ENCODE peak calls at places on chromosomes 4 and X, in four cellular contexts. S is K562, J is SK-N-SH, Z is WTC11. W is an unnamed sample.

GRCh38 chr4:173528378-173529321 is 1.4 kb downstream of the HAND2 start:
- DNase-seq in S (no peak), J (peak; percentile 67), Z (peak; percentile 49), W (no peak)

GRCh38 chr4:41644288-41644914 is 104.1 kb downstream of the PHOX2B start:
- DNase-seq in S (peak; percentile 67), J (peak; percentile 75), Z (peak; percentile 94), W (peak; percentile 52)

GRCh38 chrX:447052-447451 is 60.3 kb upstream of the PPP2R3B start:
- DNase-seq in S (no peak), J (no peak), Z (no peak), W (no peak)

GRCh38 chrX:41312786-41313185 is 21.2 kb upstream of the DDX3X start:
- DNase-seq in S (no peak), J (no peak), Z (no peak), W (no peak)

GRCh38 chrX:129877401-129877800 is 28.6 kb upstream of the UTP14A start:
- DNase-seq in S (no peak), J (no peak), Z (no peak), W (no peak)

GRCh38 chrX:149495573-149496071 is 9.5 kb downstream of the IDS start:
- DNase-seq in S (no peak), J (no peak), Z (no peak), W (peak; percentile 42)

GRCh38 chr4:3702084-3702521 is 64.1 kb upstream of the ADRA2C start:
- DNase-seq in S (no peak), J (no peak), Z (no peak), W (no peak)

GRCh38 chr4:51894246-51894645 is 51.3 kb downstream of the DCUN1D4 start:
- DNase-seq in S (no peak), J (no peak), Z (no peak), W (peak; percentile 50)

GRCh38 chr4:112416464-112416863 is 99.5 kb downstream of the NEUROG2 start:
- DNase-seq in S (no peak), J (no peak), Z (no peak), W (no peak)

GRCh38 chrX:38287669-38288068 is 39.6 kb downstream of the RPGR start:
- DNase-seq in S (no peak), J (no peak), Z (no peak), W (no peak)

GRCh38 chr4:1601533-1601835 is 82.6 kb downstream of the FAM53A start:
- DNase-seq in S (no peak), J (no peak), Z (no peak), W (no peak)

GRCh38 chr4:95754667-95755066 is 85.2 kb upstream of the PDHA2 start:
- DNase-seq in S (no peak), J (no peak), Z (no peak), W (no peak)

GRCh38 chr4:129708776-129709175 is 612.8 kb downstream of the C4orf33 start:
- DNase-seq in S (no peak), J (no peak), Z (no peak), W (no peak)

GRCh38 chr4:144174401-144175067 is 34.0 kb upstream of the GYPA start:
- DNase-seq in S (peak; percentile 28), J (peak; percentile 22), Z (no peak), W (peak; percentile 77)

GRCh38 chr4:17577660-17578481 is 873 bp downstream of the LAP3 start:
- DNase-seq in S (peak; percentile 47), J (peak; percentile 77), Z (peak; percentile 54), W (no peak)

GRCh38 chr4:128907966-128908365 is 98.5 kb downstream of the JADE1 start:
- DNase-seq in S (no peak), J (no peak), Z (no peak), W (no peak)

GRCh38 chr4:173518419-173519102 is 11.5 kb downstream of the HAND2 start:
- DNase-seq in S (no peak), J (peak; percentile 64), Z (no peak), W (no peak)

GRCh38 chr4:168978001-168978700 is 31.9 kb downstream of the CBR4 start:
- DNase-seq in S (no peak), J (no peak), Z (no peak), W (no peak)

GRCh38 chr4:15488658-15489470 is 19.2 kb downstream of the CC2D2A start:
- DNase-seq in S (no peak), J (no peak), Z (no peak), W (no peak)

GRCh38 chr4:72473434-72473900 is 95.6 kb downstream of the ADAMTS3 start:
- DNase-seq in S (peak; percentile 77), J (no peak), Z (no peak), W (no peak)

GRCh38 chr4:52861879-52862604 is at the start of gene RASL11B:
- DNase-seq in S (peak; percentile 95), J (peak; percentile 98), Z (peak; percentile 86), W (peak; percentile 78)

GRCh38 chr4:16598241-16599224 is 299.9 kb downstream of the LDB2 start:
- DNase-seq in S (no peak), J (no peak), Z (no peak), W (peak; percentile 46)

GRCh38 chrX:22365460-22365859 is 92.7 kb downstream of the CBLL2 start:
- DNase-seq in S (no peak), J (no peak), Z (no peak), W (peak; percentile 65)

GRCh38 chr4:90546114-90546513 is 418.9 kb downstream of the CCSER1 start:
- DNase-seq in S (no peak), J (no peak), Z (no peak), W (peak; percentile 34)

GRCh38 chrX:8848921-8849320 is 47.7 kb upstream of the FAM9A start:
- DNase-seq in S (no peak), J (no peak), Z (no peak), W (no peak)

GRCh38 chr4:80226091-80226490 is 28.8 kb downstream of the PRDM8 start:
- DNase-seq in S (no peak), J (no peak), Z (no peak), W (no peak)

GRCh38 chrX:24357101-24357500 is 3.3 kb upstream of the SUPT20HL1 start:
- DNase-seq in S (no peak), J (no peak), Z (no peak), W (peak; percentile 66)

GRCh38 chr4:55186123-55186522 is 60.7 kb upstream of the KDR start:
- DNase-seq in S (no peak), J (no peak), Z (no peak), W (peak; percentile 50)

GRCh38 chr4:80192937-80193336 is 4.4 kb upstream of the PRDM8 start:
- DNase-seq in S (no peak), J (no peak), Z (no peak), W (no peak)

GRCh38 chr4:8280876-8281440 is 11.4 kb downstream of the HTRA3 start:
- DNase-seq in S (no peak), J (no peak), Z (no peak), W (no peak)

GRCh38 chr4:141802324-141802723 is 165.9 kb downstream of the IL15 start:
- DNase-seq in S (no peak), J (no peak), Z (no peak), W (no peak)

GRCh38 chr4:2930821-2931764 is 32.1 kb downstream of the NOP14 start:
- DNase-seq in S (no peak), J (no peak), Z (no peak), W (no peak)

GRCh38 chr4:93828830-93829530 is 427 bp downstream of the ATOH1 start:
- DNase-seq in S (no peak), J (peak; percentile 65), Z (peak; percentile 77), W (no peak)
- TF ChIP-seq MAX in S (no peak), J (no peak), Z (no peak), W (no peak)

GRCh38 chrX:77960567-77960966 is 8.9 kb downstream of the PGAM4 start:
- DNase-seq in S (no peak), J (no peak), Z (no peak), W (no peak)
- TF ChIP-seq MAX in S (no peak), J (no peak), Z (no peak), W (no peak)

DNA sequence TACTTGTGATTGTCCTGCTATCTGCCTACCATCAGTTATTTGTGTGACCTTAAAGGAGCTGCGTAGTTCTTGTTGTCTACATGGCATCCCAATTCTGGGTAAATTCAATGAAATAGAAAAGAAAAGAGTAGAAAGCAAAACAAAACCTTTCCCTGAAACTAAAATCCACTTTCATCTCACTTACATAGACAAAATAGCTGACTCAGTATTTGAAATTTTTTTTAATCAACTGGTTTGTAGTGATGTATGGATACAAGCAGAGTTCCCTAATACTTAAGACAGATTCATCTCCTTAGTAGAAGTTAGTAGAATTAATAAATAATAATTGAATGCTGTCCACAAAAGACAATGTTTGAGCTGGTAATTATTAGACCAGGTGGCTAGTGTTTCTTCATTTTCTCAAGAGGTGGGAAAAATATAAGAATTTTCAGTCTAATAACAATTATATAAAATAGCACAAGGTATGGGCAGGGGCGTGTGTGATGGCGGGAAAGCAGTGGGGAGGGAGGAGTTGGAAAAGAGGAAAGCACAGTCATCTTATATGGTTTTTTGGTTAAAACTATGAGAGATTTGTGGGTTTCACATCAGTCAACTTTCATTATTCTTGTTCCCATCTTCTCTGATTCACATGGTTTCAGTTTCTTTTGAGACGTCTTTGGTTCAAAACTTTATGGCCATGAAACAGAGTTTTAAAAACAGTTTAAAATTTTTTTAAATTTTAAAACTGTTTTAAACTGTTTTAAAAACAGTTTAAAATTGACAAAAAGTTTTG is 275.2 kb downstream of the SPRY1 start:
- DNase-seq in S (no peak), J (no peak), Z (no peak), W (no peak)
- TF ChIP-seq MAX in S (no peak), J (no peak), Z (no peak), W (no peak)

GRCh38 chr4:74671074-74671698 is 123.1 kb downstream of the BTC start:
- DNase-seq in S (peak; percentile 61), J (peak; percentile 7), Z (peak; percentile 69), W (peak; percentile 94)
- TF ChIP-seq MAX in S (no peak), J (no peak), Z (no peak), W (no peak)

GRCh38 chr4:88737304-88738015 is 39.8 kb upstream of the NAP1L5 start:
- DNase-seq in S (no peak), J (no peak), Z (peak; percentile 20), W (peak; percentile 31)
- TF ChIP-seq MAX in S (no peak), J (no peak), Z (no peak), W (no peak)

DNA sequence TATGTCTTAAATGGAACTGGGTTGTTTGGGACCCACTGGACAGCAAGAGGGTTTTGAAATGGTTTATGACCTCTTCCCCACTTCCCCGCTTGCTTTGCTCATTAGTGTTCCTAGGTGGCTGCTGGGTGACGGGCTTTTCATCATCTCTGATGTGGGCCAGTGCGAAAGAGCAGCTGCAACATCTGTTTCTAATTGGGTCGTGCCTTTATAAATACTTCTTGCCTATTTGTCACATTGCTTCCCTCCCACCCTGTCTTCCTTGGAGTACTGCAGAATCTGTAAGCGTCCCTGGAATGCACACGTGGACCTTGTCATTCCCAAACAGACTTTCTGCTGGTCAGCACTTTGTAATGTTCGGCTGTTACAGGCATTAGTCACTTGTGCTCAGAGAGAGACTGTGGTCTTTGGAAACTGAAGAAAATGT is 35.2 kb downstream of the SEPTIN11 start:
- DNase-seq in S (no peak), J (peak; percentile 42), Z (no peak), W (peak; percentile 77)
- TF ChIP-seq MAX in S (no peak), J (peak; percentile 99), Z (no peak), W (peak; percentile 60)

GRCh38 chrX:54550821-54551220 is 20.8 kb downstream of the GNL3L start:
- DNase-seq in S (no peak), J (no peak), Z (no peak), W (no peak)
- TF ChIP-seq MAX in S (no peak), J (no peak), Z (no peak), W (no peak)

DNA sequence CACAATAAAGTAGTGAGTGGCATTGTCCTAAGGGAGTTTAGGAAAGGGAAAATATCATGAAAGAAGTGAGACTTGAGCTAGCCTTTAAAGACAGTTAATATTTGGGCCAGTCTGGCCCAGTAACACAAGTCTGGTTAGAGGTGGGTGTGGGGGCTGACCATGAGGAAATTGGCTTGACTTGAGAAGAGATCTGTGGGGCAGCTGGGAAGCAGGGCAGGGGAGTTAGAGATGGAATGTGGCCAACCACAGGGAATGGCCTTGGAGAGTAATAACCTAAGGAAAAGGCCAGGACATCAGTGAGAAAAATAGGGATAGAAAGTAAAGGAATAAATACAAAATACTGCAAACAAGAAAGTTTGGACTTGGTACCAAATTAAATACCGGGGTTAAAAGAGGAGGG is 71.3 kb downstream of the CLCN5 start:
- DNase-seq in S (no peak), J (no peak), Z (no peak), W (no peak)
- TF ChIP-seq MAX in S (no peak), J (no peak), Z (no peak), W (no peak)